ENCODE peak calls at places on chromosomes 2 and 18, in seven cellular contexts. G is GM12891; R is activated CD4-positive, alpha-beta T cell treated with anti-CD3 and anti-CD28 coated beads, Interleukin-2, amount 50 U/mL, for 1 hour; D is NCI-H510A treated with DMSO at 0.1 percent for 48 hours; H is B cell; F is activated naive CD4-positive, alpha-beta T cell treated with Interleukin-2 at 50 U/mL for 16 hours; N is GM10248. I is an unnamed sample.

GRCh38 chr2:30362468-30363081 is 84.5 kb upstream of the LCLAT1 start:
- DNase-seq in G (no peak), R (no peak), D (no peak), H (no peak), F (no peak), N (no peak), I (no peak)

GRCh38 chr2:96970910-96971309 is 15.5 kb downstream of the FAM178B start:
- DNase-seq in G (no peak), R (no peak), D (peak; percentile 70), H (no peak), F (no peak), N (no peak), I (no peak)

GRCh38 chr2:36376992-36377738 is 21.6 kb downstream of the CRIM1 start:
- DNase-seq in G (no peak), R (no peak), D (no peak), H (no peak), F (no peak), N (no peak), I (no peak)

GRCh38 chr2:187187521-187187920 is 260.5 kb downstream of the CALCRL start:
- DNase-seq in G (no peak), R (no peak), D (no peak), H (no peak), F (no peak), N (no peak), I (no peak)

GRCh38 chr18:25137133-25137472 is 214.9 kb downstream of the ZNF521 start:
- DNase-seq in G (no peak), R (no peak), D (no peak), H (no peak), F (no peak), N (no peak), I (no peak)

GRCh38 chr2:143890799-143891198 is 629.1 kb downstream of the ZEB2 start:
- DNase-seq in G (no peak), R (no peak), D (no peak), H (no peak), F (no peak), N (no peak), I (no peak)

GRCh38 chr2:20351555-20352229 is 1.0 kb upstream of the PUM2 start:
- DNase-seq in G (no peak), R (no peak), D (peak; percentile 91), H (no peak), F (no peak), N (no peak), I (no peak)

GRCh38 chr2:211766689-211767088 is 771.9 kb downstream of the ERBB4 start:
- DNase-seq in G (no peak), R (no peak), D (peak; percentile 89), H (no peak), F (no peak), N (no peak), I (no peak)

GRCh38 chr18:47635416-47635815 is 295.0 kb downstream of the SMAD2 start:
- DNase-seq in G (no peak), R (no peak), D (no peak), H (no peak), F (no peak), N (no peak), I (no peak)

GRCh38 chr18:49609416-49610284 is 47.8 kb downstream of the LIPG start:
- DNase-seq in G (no peak), R (no peak), D (no peak), H (no peak), F (no peak), N (no peak), I (no peak)

GRCh38 chr2:179467111-179467510 is 202.5 kb upstream of the SESTD1 start:
- DNase-seq in G (no peak), R (no peak), D (no peak), H (no peak), F (no peak), N (no peak), I (no peak)

GRCh38 chr2:236306825-236307540 is 42.8 kb upstream of the ASB18 start:
- DNase-seq in G (no peak), R (no peak), D (no peak), H (no peak), F (no peak), N (no peak), I (no peak)

GRCh38 chr2:239811001-239811798 is 213.9 kb downstream of the NDUFA10 start:
- DNase-seq in G (no peak), R (no peak), D (no peak), H (no peak), F (no peak), N (no peak), I (no peak)

GRCh38 chr2:3633982-3634630 is 23.9 kb upstream of the ALLC start:
- DNase-seq in G (no peak), R (no peak), D (no peak), H (no peak), F (no peak), N (no peak), I (no peak)

GRCh38 chr2:126785236-126785635 is 113.5 kb upstream of the TEX51 start:
- DNase-seq in G (no peak), R (no peak), D (no peak), H (no peak), F (no peak), N (no peak), I (no peak)

GRCh38 chr2:172098650-172099471 is 3.8 kb downstream of the DLX2 start:
- DNase-seq in G (no peak), R (no peak), D (no peak), H (peak; percentile 33), F (peak; percentile 42), N (peak; percentile 67), I (no peak)

GRCh38 chr2:42385225-42385624 is 24.2 kb upstream of the COX7A2L start:
- DNase-seq in G (no peak), R (no peak), D (peak; percentile 14), H (no peak), F (no peak), N (no peak), I (no peak)

GRCh38 chr18:36142751-36143150 is 13.1 kb downstream of the ELP2 start:
- DNase-seq in G (no peak), R (no peak), D (no peak), H (no peak), F (no peak), N (no peak), I (no peak)

GRCh38 chr2:22536131-22536530 is 848.8 kb upstream of the KLHL29 start:
- DNase-seq in G (no peak), R (no peak), D (no peak), H (no peak), F (no peak), N (no peak), I (no peak)

GRCh38 chr2:200829258-200829655 is 17.5 kb downstream of the BZW1 start:
- DNase-seq in G (no peak), R (no peak), D (no peak), H (no peak), F (no peak), N (no peak), I (no peak)

GRCh38 chr2:2613279-2614199 is 282.5 kb upstream of the MYT1L start:
- DNase-seq in G (peak; percentile 53), R (peak; percentile 84), D (peak; percentile 98), H (peak; percentile 82), F (peak; percentile 78), N (peak; percentile 84), I (peak; percentile 37)

GRCh38 chr2:11719230-11719977 is 27.0 kb upstream of the LPIN1 start:
- DNase-seq in G (no peak), R (no peak), D (no peak), H (no peak), F (no peak), N (no peak), I (no peak)

GRCh38 chr18:44507729-44508325 is 172.9 kb upstream of the SETBP1 start:
- DNase-seq in G (no peak), R (no peak), D (no peak), H (peak; percentile 73), F (no peak), N (no peak), I (no peak)

GRCh38 chr2:11379558-11379957 is 35.1 kb upstream of the ROCK2 start:
- DNase-seq in G (no peak), R (no peak), D (no peak), H (no peak), F (no peak), N (no peak), I (no peak)

GRCh38 chr2:151669585-151670081 is 64.6 kb downstream of the NEB start:
- DNase-seq in G (no peak), R (no peak), D (no peak), H (no peak), F (peak; percentile 8), N (no peak), I (no peak)

GRCh38 chr18:54233228-54233625 is 8.8 kb upstream of the MBD2 start:
- DNase-seq in G (no peak), R (no peak), D (no peak), H (no peak), F (no peak), N (no peak), I (no peak)

GRCh38 chr2:17375262-17375661 is 143.0 kb downstream of the RAD51AP2 start:
- DNase-seq in G (no peak), R (no peak), D (no peak), H (no peak), F (no peak), N (no peak), I (no peak)

GRCh38 chr2:33496150-33496549 is 19.7 kb downstream of the RASGRP3 start:
- DNase-seq in G (no peak), R (no peak), D (no peak), H (no peak), F (no peak), N (no peak), I (no peak)

GRCh38 chr2:47558116-47559078 is 155.4 kb downstream of the MSH2 start:
- DNase-seq in G (no peak), R (no peak), D (no peak), H (no peak), F (no peak), N (no peak), I (no peak)

GRCh38 chr18:48673456-48674197 is 134.8 kb downstream of the CTIF start:
- DNase-seq in G (no peak), R (no peak), D (no peak), H (no peak), F (no peak), N (no peak), I (no peak)

GRCh38 chr2:100321881-100322820 is at the start of gene LONRF2:
- DNase-seq in G (peak; percentile 25), R (no peak), D (peak; percentile 42), H (peak; percentile 37), F (no peak), N (peak; percentile 23), I (no peak)

GRCh38 chr2:204150695-204151240 is 214.2 kb downstream of the ICOS start:
- DNase-seq in G (no peak), R (no peak), D (no peak), H (no peak), F (no peak), N (no peak), I (no peak)

GRCh38 chr2:95325026-95325425 is 27.9 kb downstream of the KCNIP3 start:
- DNase-seq in G (no peak), R (no peak), D (no peak), H (no peak), F (no peak), N (no peak), I (no peak)

GRCh38 chr2:130829020-130829419 is 7.7 kb upstream of the ARHGEF4 start:
- DNase-seq in G (no peak), R (no peak), D (no peak), H (no peak), F (no peak), N (no peak), I (no peak)

GRCh38 chr18:48872234-48873145 is 78.3 kb downstream of the SMAD7 start:
- DNase-seq in G (no peak), R (no peak), D (no peak), H (no peak), F (no peak), N (no peak), I (no peak)

I was measured in GM19239.